ENCODE peak calls at places on chromosome 21, in ten cellular contexts. L, E, X, W, P, V, R, Y, K and F are unnamed samples.

GRCh38 chr21:21002137-21002536 is 3.9 kb downstream of the NCAM2 start:
- DNase-seq in W (no peak), Y (no peak), V (no peak), R (no peak), X (no peak), P (no peak), K (no peak), E (no peak), L (no peak), F (no peak)

GRCh38 chr21:30444204-30444603 is 4.1 kb downstream of the KRTAP15-1 start:
- DNase-seq in K (no peak), W (no peak), E (no peak), L (no peak), R (no peak), Y (no peak), P (no peak), X (no peak), V (no peak), F (no peak)

GRCh38 chr21:45289655-45290515 is 2.2 kb upstream of the POFUT2 start:
- DNase-seq in R (no peak), K (no peak), V (peak; percentile 2), W (no peak), P (no peak), X (peak; percentile 38), E (no peak), L (peak; percentile 48), Y (no peak), F (peak; percentile 47)

GRCh38 chr21:16419188-16419874 is 689.5 kb downstream of the USP25 start:
- DNase-seq in L (peak; percentile 57), E (no peak), P (peak; percentile 61), W (no peak), Y (no peak), V (peak; percentile 63), R (no peak), K (peak; percentile 13), X (peak; percentile 93), F (no peak)

GRCh38 chr21:44632067-44632466 is 5.1 kb upstream of the KRTAP10-10 start:
- DNase-seq in E (no peak), W (no peak), Y (no peak), V (no peak), L (no peak), P (no peak), X (no peak), R (no peak), K (no peak), F (no peak)

GRCh38 chr21:37257967-37258877 is 8.9 kb downstream of the VPS26C start:
- DNase-seq in K (peak; percentile 56), Y (peak; percentile 60), V (peak; percentile 88), L (peak; percentile 36), W (peak; percentile 62), X (peak; percentile 58), R (peak; percentile 72), P (peak; percentile 73), E (peak; percentile 79), F (peak; percentile 78)

GRCh38 chr21:34814529-34814951 is 145.7 kb downstream of the CLIC6 start:
- DNase-seq in Y (no peak), E (no peak), P (no peak), L (no peak), K (no peak), V (no peak), R (no peak), W (no peak), X (no peak), F (peak; percentile 97)

GRCh38 chr21:45138199-45139002 is 64.0 kb downstream of the ADARB1 start:
- DNase-seq in L (peak; percentile 67), X (peak; percentile 73), Y (peak; percentile 52), E (peak; percentile 73), V (peak; percentile 84), R (peak; percentile 60), W (peak; percentile 30), P (peak; percentile 57), K (peak; percentile 26), F (peak; percentile 85)

GRCh38 chr21:34782666-34783365 is 114.0 kb downstream of the CLIC6 start:
- DNase-seq in W (no peak), P (peak; percentile 69), R (no peak), X (peak; percentile 64), E (no peak), K (no peak), V (no peak), L (no peak), Y (no peak), F (no peak)

GRCh38 chr21:43805275-43805800 is 16.0 kb downstream of the RRP1 start:
- DNase-seq in W (no peak), L (no peak), Y (no peak), K (no peak), X (no peak), R (no peak), P (no peak), E (no peak), V (no peak), F (no peak)

GRCh38 chr21:38768385-38769071 is 37.2 kb upstream of the ETS2 start:
- DNase-seq in P (peak; percentile 37), W (no peak), Y (no peak), X (peak; percentile 95), K (peak; percentile 94), E (peak; percentile 76), V (peak; percentile 68), L (peak; percentile 100), R (no peak), F (no peak)

GRCh38 chr21:32728455-32729237 is 833 bp upstream of the SYNJ1 start:
- DNase-seq in K (no peak), Y (no peak), V (no peak), X (no peak), R (no peak), P (no peak), L (no peak), E (no peak), W (no peak), F (no peak)

GRCh38 chr21:42547906-42548365 is 34.3 kb downstream of the SLC37A1 start:
- DNase-seq in E (no peak), X (no peak), K (no peak), L (no peak), P (no peak), Y (no peak), R (no peak), W (no peak), V (no peak), F (no peak)

GRCh38 chr21:45699966-45700365 is 56.4 kb downstream of the PCBP3 start:
- DNase-seq in K (no peak), W (no peak), V (no peak), R (no peak), X (peak; percentile 92), E (peak; percentile 15), Y (no peak), L (no peak), P (no peak), F (no peak)

GRCh38 chr21:35170244-35170756 is 121.2 kb upstream of the RUNX1 start:
- DNase-seq in R (no peak), X (no peak), L (no peak), P (no peak), V (no peak), E (no peak), Y (no peak), W (no peak), K (no peak), F (no peak)

GRCh38 chr21:42040411-42041180 is 30.4 kb upstream of the ZBTB21 start:
- DNase-seq in L (peak; percentile 100), Y (no peak), W (no peak), E (no peak), P (peak; percentile 99), R (no peak), K (peak; percentile 100), X (peak; percentile 100), V (peak; percentile 64), F (peak; percentile 88)

GRCh38 chr21:41866274-41866809 is 12.8 kb downstream of the PRDM15 start:
- DNase-seq in X (no peak), R (no peak), K (no peak), W (no peak), Y (no peak), E (no peak), L (no peak), P (no peak), V (no peak), F (no peak)

GRCh38 chr21:39523398-39523797 is 71.6 kb downstream of the SH3BGR start:
- DNase-seq in P (no peak), X (no peak), E (no peak), L (no peak), R (no peak), V (no peak), K (no peak), W (no peak), Y (no peak), F (no peak)

GRCh38 chr21:31132574-31133242 is 94.4 kb upstream of the KRTAP19-8 start:
- DNase-seq in W (no peak), P (no peak), R (peak; percentile 57), L (peak; percentile 12), E (peak; percentile 72), Y (peak; percentile 46), X (peak; percentile 11), V (no peak), K (no peak), F (no peak)

GRCh38 chr21:34582506-34583150 is 32.3 kb downstream of the RCAN1 start:
- DNase-seq in Y (no peak), X (peak; percentile 60), L (peak; percentile 65), W (no peak), R (no peak), V (peak; percentile 51), E (no peak), P (peak; percentile 43), K (peak; percentile 64), F (peak; percentile 12)

GRCh38 chr21:45299864-45300785 is 12.4 kb upstream of the POFUT2 start:
- DNase-seq in X (no peak), P (no peak), L (peak; percentile 81), V (no peak), W (no peak), R (no peak), Y (no peak), E (no peak), K (no peak), F (peak; percentile 84)

GRCh38 chr21:26405735-26406361 is 167.2 kb downstream of the CYYR1 start:
- DNase-seq in P (peak; percentile 85), X (peak; percentile 85), K (peak; percentile 83), W (no peak), Y (no peak), L (peak; percentile 72), R (no peak), E (peak; percentile 22), V (peak; percentile 48), F (peak; percentile 87)

GRCh38 chr21:45427331-45428271 is 22.6 kb downstream of the COL18A1 start:
- DNase-seq in R (no peak), P (peak; percentile 98), Y (no peak), V (peak; percentile 93), K (peak; percentile 92), E (no peak), W (no peak), X (peak; percentile 99), L (peak; percentile 98), F (peak; percentile 100)

GRCh38 chr21:27590271-27590670 is 623.4 kb upstream of the ADAMTS5 start:
- DNase-seq in E (no peak), L (no peak), V (no peak), X (peak; percentile 93), P (peak; percentile 41), R (no peak), W (no peak), Y (no peak), K (no peak), F (no peak)

GRCh38 chr21:35044770-35045538 is 4.1 kb downstream of the RUNX1 start:
- DNase-seq in R (no peak), W (no peak), Y (no peak), X (no peak), E (no peak), K (no peak), P (no peak), V (no peak), L (no peak), F (no peak)

GRCh38 chr21:45484318-45484717 is 57.9 kb downstream of the SLC19A1 start:
- DNase-seq in W (no peak), R (no peak), Y (no peak), L (no peak), E (no peak), P (no peak), K (no peak), V (no peak), X (no peak), F (no peak)

GRCh38 chr21:42010507-42011493 is 640 bp upstream of the ZBTB21 start:
- DNase-seq in W (no peak), V (peak; percentile 58), K (no peak), E (no peak), L (no peak), R (no peak), P (peak; percentile 43), X (no peak), Y (no peak), F (peak; percentile 50)

GRCh38 chr21:42579456-42580075 is 65.9 kb downstream of the SLC37A1 start:
- DNase-seq in K (no peak), V (no peak), X (no peak), P (no peak), Y (no peak), E (no peak), L (no peak), R (no peak), W (no peak), F (no peak)